ENCODE peak calls at places on chromosomes 2 and 18, in nine cellular contexts. V is HFFc6, J is MM.1S, X is AG09319, E is left ventricle myocardium inferior, L is glutamatergic neuron, U is PC-3, F is brain microvascular endothelial cell, M is IMR-90. G is an unnamed sample.

GRCh38 chr2:85549095-85549494 is 10.1 kb downstream of the MAT2A start:
- DNase-seq in U (no peak), F (no peak), E (no peak), M (no peak), L (no peak), J (no peak), X (no peak), V (no peak), G (no peak)

GRCh38 chr2:47719099-47719498 is 63.8 kb upstream of the MSH6 start:
- DNase-seq in F (no peak), V (no peak), E (no peak), L (no peak), M (no peak), X (no peak), U (no peak), J (no peak), G (no peak)

GRCh38 chr18:76757343-76757742 is 65.0 kb upstream of the ZNF236 start:
- DNase-seq in L (no peak), V (peak; percentile 3), U (no peak), J (no peak), X (no peak), E (no peak), M (no peak), F (no peak), G (peak; percentile 32)

GRCh38 chr2:19099181-19099580 is 259.2 kb downstream of the OSR1 start:
- DNase-seq in J (no peak), V (no peak), E (no peak), L (no peak), F (no peak), X (no peak), M (no peak), U (no peak), G (no peak)

GRCh38 chr2:43495727-43496126 is 100.1 kb downstream of the THADA start:
- DNase-seq in X (no peak), E (no peak), F (no peak), U (peak; percentile 83), L (no peak), V (no peak), M (peak; percentile 54), J (no peak), G (peak; percentile 48)

GRCh38 chr18:62759704-62760402 is 44.5 kb downstream of the PHLPP1 start:
- DNase-seq in V (peak; percentile 26), L (no peak), E (no peak), M (peak; percentile 76), X (no peak), J (no peak), F (peak; percentile 52), U (peak; percentile 88), G (peak; percentile 42)

GRCh38 chr2:212005077-212005671 is 533.4 kb downstream of the ERBB4 start:
- DNase-seq in L (peak; percentile 74), F (peak; percentile 64), X (no peak), V (peak; percentile 18), J (peak; percentile 32), U (peak; percentile 68), E (peak; percentile 20), M (peak; percentile 33), G (peak; percentile 60)

GRCh38 chr2:213934560-213934959 is 476.3 kb upstream of the VWC2L start:
- DNase-seq in E (no peak), U (peak; percentile 62), L (no peak), X (no peak), M (peak; percentile 2), F (peak; percentile 42), V (peak; percentile 12), J (peak; percentile 83), G (peak; percentile 35)

GRCh38 chr2:109486711-109487130 is 127.0 kb downstream of the SEPTIN10 start:
- DNase-seq in J (no peak), F (no peak), X (no peak), V (no peak), M (no peak), L (no peak), E (no peak), U (no peak), G (no peak)

GRCh38 chr18:75109819-75110218 is 99.1 kb downstream of the PTGR3 start:
- DNase-seq in E (no peak), X (no peak), M (no peak), J (no peak), L (no peak), U (no peak), V (no peak), F (no peak), G (no peak)

GRCh38 chr2:119431155-119431975 is at the start of gene TMEM37:
- DNase-seq in E (peak; percentile 72), X (peak; percentile 8), V (no peak), J (peak; percentile 67), U (peak; percentile 50), M (peak; percentile 15), L (peak; percentile 83), F (peak; percentile 38), G (peak; percentile 40)

GRCh38 chr2:28566441-28567075 is 70.7 kb downstream of the PLB1 start:
- DNase-seq in M (peak; percentile 72), F (peak; percentile 65), V (peak; percentile 64), L (peak; percentile 91), J (peak; percentile 81), X (peak; percentile 51), U (peak; percentile 87), E (peak; percentile 85), G (peak; percentile 76)

GRCh38 chr2:35873921-35874320 is 481.7 kb upstream of the CRIM1 start:
- DNase-seq in F (no peak), M (no peak), J (no peak), E (no peak), V (no peak), U (peak; percentile 12), X (no peak), L (no peak), G (no peak)

GRCh38 chr18:77108001-77108692 is 24.4 kb downstream of the MBP start:
- DNase-seq in J (peak; percentile 26), F (peak; percentile 95), X (no peak), V (peak; percentile 88), U (no peak), E (no peak), M (peak; percentile 92), L (no peak), G (peak; percentile 95)

GRCh38 chr2:193891021-193891420 is 1696.3 kb upstream of the TMEFF2 start:
- DNase-seq in E (no peak), F (no peak), J (no peak), M (no peak), U (no peak), L (no peak), X (no peak), V (no peak), G (no peak)

GRCh38 chr2:62412347-62412742 is 93.7 kb downstream of the TMEM17 start:
- DNase-seq in V (no peak), X (no peak), M (peak; percentile 7), U (peak; percentile 65), L (no peak), J (no peak), F (no peak), E (no peak), G (peak; percentile 18)

GRCh38 chr2:45826889-45827635 is 175.6 kb downstream of the PRKCE start:
- DNase-seq in J (no peak), E (peak; percentile 33), L (peak; percentile 36), X (peak; percentile 43), M (peak; percentile 63), V (peak; percentile 90), F (peak; percentile 16), U (peak; percentile 13), G (peak; percentile 57)

GRCh38 chr2:238615187-238615586 is 188.5 kb downstream of the ASB1 start:
- DNase-seq in U (no peak), V (no peak), X (no peak), F (no peak), M (no peak), L (no peak), J (no peak), E (no peak), G (no peak)

GRCh38 chr18:75625966-75626365 is 198.5 kb upstream of the SMIM21 start:
- DNase-seq in F (no peak), J (no peak), M (peak; percentile 5), V (peak; percentile 2), U (no peak), X (no peak), E (no peak), L (no peak), G (peak; percentile 22)

GRCh38 chr2:178008636-178009289 is 63.8 kb downstream of the PDE11A start:
- DNase-seq in M (peak; percentile 65), J (no peak), V (peak; percentile 81), F (no peak), L (no peak), E (peak; percentile 27), X (no peak), U (no peak), G (peak; percentile 8)

GRCh38 chr2:136206613-136207012 is 88.7 kb upstream of the CXCR4 start:
- DNase-seq in X (no peak), J (no peak), U (no peak), M (no peak), L (peak; percentile 28), V (no peak), E (no peak), F (no peak), G (no peak)

GRCh38 chr2:71846669-71847291 is 300.9 kb downstream of the CYP26B1 start:
- DNase-seq in J (no peak), V (peak; percentile 62), L (no peak), U (peak; percentile 61), M (peak; percentile 18), F (peak; percentile 24), E (no peak), X (peak; percentile 27), G (peak; percentile 82)

GRCh38 chr2:73233932-73234832 is at the start of gene CCT7:
- DNase-seq in U (peak; percentile 88), X (peak; percentile 56), E (peak; percentile 85), M (peak; percentile 89), F (peak; percentile 91), V (peak; percentile 89), J (peak; percentile 91), L (peak; percentile 86), G (peak; percentile 90)
- TF ChIP-seq CTCF in U (no peak), X (no peak), E (no peak), M (no peak), F (no peak), V (no peak), J (no peak), L (no peak), G (no peak)

GRCh38 chr2:183093857-183094657 is 15.5 kb downstream of the DUSP19 start:
- DNase-seq in V (peak; percentile 31), J (no peak), U (peak; percentile 52), M (peak; percentile 72), E (no peak), X (no peak), L (no peak), F (no peak), G (peak; percentile 71)
- TF ChIP-seq CTCF in V (no peak), J (no peak), U (peak; percentile 55), M (peak; percentile 23), E (peak; percentile 27), X (peak; percentile 5), L (no peak), F (no peak), G (no peak)

GRCh38 chr2:63861220-63861822 is 19.6 kb downstream of the UGP2 start:
- DNase-seq in E (no peak), U (peak; percentile 64), M (peak; percentile 58), V (peak; percentile 30), L (peak; percentile 47), F (peak; percentile 69), X (no peak), J (peak; percentile 52), G (peak; percentile 83)
- TF ChIP-seq CTCF in E (peak; percentile 68), U (peak; percentile 72), M (peak; percentile 61), V (peak; percentile 88), L (peak; percentile 59), F (peak; percentile 62), X (peak; percentile 37), J (peak; percentile 45), G (peak; percentile 42)

DNA sequence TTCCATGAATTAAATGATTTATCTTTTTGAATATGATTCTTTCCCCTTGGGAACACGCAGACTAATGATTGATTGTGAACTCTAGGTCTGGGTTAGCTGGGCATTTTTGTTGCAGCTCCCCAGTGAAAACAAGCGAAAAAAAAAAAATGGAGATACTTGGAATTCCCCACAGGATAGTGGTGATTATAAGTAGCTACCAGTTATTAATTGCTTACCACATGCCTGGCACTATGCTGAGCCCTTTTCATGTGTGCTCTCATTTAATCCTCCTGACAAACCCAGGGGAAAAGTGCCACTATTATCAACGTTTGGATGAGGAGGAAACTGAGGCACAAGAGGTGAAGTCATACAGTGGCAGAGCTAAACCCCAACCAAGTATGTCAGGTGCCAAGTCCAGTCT is 261.4 kb upstream of the NCKAP5 start:
- DNase-seq in E (no peak), V (no peak), J (no peak), X (no peak), L (no peak), U (no peak), M (no peak), F (no peak), G (no peak)
- TF ChIP-seq CTCF in E (no peak), V (no peak), J (no peak), X (no peak), L (no peak), U (no peak), M (no peak), F (no peak), G (no peak)

G was measured in fibroblast of the aortic adventitia.